ENCODE peak calls at places on chromosomes 1 and 21, in ten cellular contexts. E, I, B, J, P, F, N, Y, A and R are unnamed samples.
A peak's percentile ranks its signal among the peaks of the same experiment; 100 is the strongest.

GRCh38 chr1:67332653-67333529 is 25.2 kb downstream of the IL12RB2 start:
- DNase-seq in Y (no peak), B (peak; percentile 72), E (no peak), I (no peak), N (no peak), P (no peak), J (no peak), A (no peak), F (peak; percentile 48), R (no peak)

GRCh38 chr1:234313171-234313570 is 60.1 kb upstream of the COA6 start:
- DNase-seq in J (no peak), B (no peak), P (no peak), F (no peak), N (no peak), E (no peak), I (no peak), A (no peak), Y (no peak), R (no peak)

GRCh38 chr1:181335631-181336030 is 147.7 kb upstream of the CACNA1E start:
- DNase-seq in N (no peak), E (no peak), A (no peak), I (no peak), B (no peak), F (no peak), J (no peak), Y (no peak), P (no peak), R (no peak)

GRCh38 chr1:111620412-111620971 is 903 bp downstream of the RAP1A start:
- DNase-seq in F (peak; percentile 35), N (no peak), B (no peak), E (no peak), J (no peak), I (peak; percentile 38), A (no peak), P (no peak), Y (peak; percentile 17), R (no peak)

GRCh38 chr21:37430184-37430821 is 63.7 kb downstream of the DYRK1A start:
- DNase-seq in Y (no peak), J (no peak), N (no peak), F (peak; percentile 63), E (no peak), B (no peak), A (no peak), I (no peak), P (no peak), R (no peak)

GRCh38 chr1:91617242-91617837 is 116.7 kb downstream of the CDC7 start:
- DNase-seq in A (no peak), B (no peak), J (peak; percentile 63), I (no peak), P (peak; percentile 44), N (no peak), Y (no peak), F (peak; percentile 41), E (peak; percentile 44), R (peak; percentile 63)

GRCh38 chr1:181255270-181255929 is 166.9 kb downstream of the IER5 start:
- DNase-seq in F (no peak), P (no peak), J (no peak), A (no peak), I (no peak), N (no peak), Y (peak; percentile 100), E (no peak), B (no peak), R (no peak)

GRCh38 chr1:168112673-168113305 is 23.9 kb downstream of the GPR161 start:
- DNase-seq in J (no peak), E (no peak), B (no peak), F (no peak), N (no peak), I (peak; percentile 86), A (peak; percentile 74), Y (peak; percentile 49), P (no peak), R (no peak)

GRCh38 chr1:175599212-175599681 is 144.1 kb downstream of the TNR start:
- DNase-seq in E (peak; percentile 13), Y (no peak), J (no peak), I (no peak), B (no peak), F (no peak), N (no peak), A (no peak), P (no peak), R (peak; percentile 30)

GRCh38 chr1:175597206-175597605 is 146.2 kb downstream of the TNR start:
- DNase-seq in N (no peak), B (no peak), I (no peak), F (no peak), Y (no peak), A (no peak), E (no peak), P (no peak), J (no peak), R (no peak)

GRCh38 chr1:175597969-175598765 is 145.2 kb downstream of the TNR start:
- DNase-seq in A (no peak), Y (peak; percentile 40), J (no peak), P (no peak), F (no peak), B (no peak), E (no peak), I (peak; percentile 4), N (no peak), R (no peak)

GRCh38 chr1:175602186-175602585 is 141.2 kb downstream of the TNR start:
- DNase-seq in B (no peak), P (no peak), Y (no peak), E (no peak), N (no peak), F (no peak), I (no peak), A (no peak), J (no peak), R (no peak)

DNA sequence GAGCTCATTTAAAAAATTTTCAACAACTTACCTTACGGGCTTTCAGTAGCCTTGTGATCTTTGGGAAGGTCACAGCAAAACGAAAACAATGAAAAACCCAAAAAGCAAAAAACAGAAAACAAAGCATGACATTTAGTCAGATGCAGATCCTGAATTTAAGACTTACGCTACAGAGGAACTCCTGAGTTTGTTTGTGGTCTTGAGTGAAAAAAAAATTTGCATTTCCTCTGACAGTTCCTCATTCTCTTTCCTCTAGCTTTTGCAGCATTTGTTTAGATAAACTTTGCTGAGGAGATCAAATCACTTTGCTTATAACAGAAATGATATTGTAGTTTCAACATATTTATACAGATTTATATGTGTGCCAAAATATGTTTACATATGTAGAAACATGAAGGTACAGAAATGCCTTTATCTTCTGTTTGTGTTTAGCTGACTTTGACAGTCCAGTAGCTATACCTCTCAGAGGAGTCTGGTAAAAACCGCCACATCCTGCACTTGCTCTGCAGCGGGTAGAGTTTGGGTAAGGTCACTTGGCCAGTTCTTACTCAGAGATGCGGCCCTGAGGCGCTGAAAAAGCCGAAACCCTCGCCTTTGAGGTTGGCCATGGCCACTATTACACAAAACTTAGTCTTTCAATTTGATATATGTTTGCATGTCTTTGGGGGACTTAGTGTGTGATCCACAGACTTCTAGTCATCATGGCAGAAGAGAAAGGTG is 142.5 kb downstream of the TNR start:
- DNase-seq in P (no peak), J (no peak), N (no peak), Y (no peak), B (no peak), E (no peak), A (no peak), F (no peak), I (no peak), R (no peak)
- H3K4me3 ChIP-seq in P (no peak overlapping the region), J (no peak overlapping the region), N (no peak overlapping the region), Y (no peak overlapping the region), B (no peak overlapping the region), E (no peak overlapping the region), A (no peak overlapping the region), F (no peak overlapping the region), I (no peak overlapping the region), R (no peak overlapping the region)

DNA sequence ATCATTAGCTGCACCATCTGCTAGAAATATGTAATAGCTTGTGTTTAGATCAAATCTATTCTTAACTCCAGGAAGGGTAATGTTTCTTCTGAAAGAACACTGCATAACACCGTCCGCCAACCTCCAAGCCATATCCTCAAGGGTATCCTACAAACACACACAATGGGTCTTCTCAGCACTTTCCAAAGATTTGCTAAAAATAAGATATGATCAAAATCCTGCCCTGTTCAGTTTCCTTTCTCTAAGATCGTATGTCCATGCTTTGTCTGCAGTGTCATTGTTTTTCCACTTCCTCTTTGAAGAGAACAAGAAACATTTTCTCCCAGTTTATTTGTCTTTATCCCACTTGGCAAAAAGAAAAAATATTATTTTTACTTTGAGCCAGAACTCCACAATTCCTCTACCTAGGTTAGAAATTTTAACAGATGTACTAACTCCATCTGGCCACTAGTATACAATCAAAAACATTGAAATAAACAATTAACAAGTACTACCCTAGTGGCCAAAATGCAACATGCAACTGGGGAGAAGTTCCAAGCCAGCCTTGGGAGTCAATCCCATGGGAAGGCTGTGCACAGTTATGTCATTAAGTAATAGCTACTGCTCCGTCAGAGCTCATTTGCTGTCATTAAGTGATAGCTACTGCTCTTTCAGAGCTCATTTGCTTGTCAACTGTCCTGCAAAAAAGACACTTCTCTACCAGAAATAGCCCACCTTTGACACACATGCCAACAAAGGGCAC is 37.8 kb downstream of the FRRS1 start:
- DNase-seq in A (no peak), Y (no peak), J (no peak), I (peak; percentile 46), E (no peak), N (peak; percentile 26), F (no peak), B (no peak), P (peak; percentile 40), R (no peak)
- H3K27ac ChIP-seq in A (no peak overlapping the region), Y (no peak overlapping the region), J (no peak overlapping the region), I (peak overlapping the region; percentile 21), E (no peak overlapping the region), N (peak overlapping the region; percentile 9), F (peak overlapping the region; percentile 11), B (no peak overlapping the region), P (peak overlapping the region; percentile 84), R (no peak overlapping the region)

DNA sequence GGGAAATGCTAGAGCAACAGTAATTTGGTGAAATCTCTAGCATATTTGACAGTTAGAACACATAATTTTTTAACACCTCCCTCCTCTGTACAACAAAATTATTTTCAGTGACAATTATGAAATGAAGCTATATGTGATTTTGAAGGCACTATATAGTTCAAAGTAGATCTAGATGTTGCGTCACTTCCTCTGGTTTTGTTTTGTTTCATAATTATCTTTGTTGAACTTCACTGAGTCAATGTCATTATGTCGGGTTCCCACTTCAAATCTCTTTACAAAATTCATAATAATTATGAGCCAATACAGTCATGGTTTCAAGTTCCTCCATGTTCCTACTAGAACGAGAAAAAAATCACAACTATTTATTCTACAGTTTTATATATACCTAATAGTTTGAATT is 254.8 kb upstream of the PLXNA2 start:
- DNase-seq in N (peak; percentile 51), P (no peak), J (no peak), E (no peak), F (no peak), Y (no peak), I (peak; percentile 30), B (no peak), A (no peak), R (no peak)
- H3K4me3 ChIP-seq in N (no peak overlapping the region), P (no peak overlapping the region), J (no peak overlapping the region), E (no peak overlapping the region), F (no peak overlapping the region), Y (no peak overlapping the region), I (no peak overlapping the region), B (no peak overlapping the region), A (no peak overlapping the region), R (no peak overlapping the region)

DNA sequence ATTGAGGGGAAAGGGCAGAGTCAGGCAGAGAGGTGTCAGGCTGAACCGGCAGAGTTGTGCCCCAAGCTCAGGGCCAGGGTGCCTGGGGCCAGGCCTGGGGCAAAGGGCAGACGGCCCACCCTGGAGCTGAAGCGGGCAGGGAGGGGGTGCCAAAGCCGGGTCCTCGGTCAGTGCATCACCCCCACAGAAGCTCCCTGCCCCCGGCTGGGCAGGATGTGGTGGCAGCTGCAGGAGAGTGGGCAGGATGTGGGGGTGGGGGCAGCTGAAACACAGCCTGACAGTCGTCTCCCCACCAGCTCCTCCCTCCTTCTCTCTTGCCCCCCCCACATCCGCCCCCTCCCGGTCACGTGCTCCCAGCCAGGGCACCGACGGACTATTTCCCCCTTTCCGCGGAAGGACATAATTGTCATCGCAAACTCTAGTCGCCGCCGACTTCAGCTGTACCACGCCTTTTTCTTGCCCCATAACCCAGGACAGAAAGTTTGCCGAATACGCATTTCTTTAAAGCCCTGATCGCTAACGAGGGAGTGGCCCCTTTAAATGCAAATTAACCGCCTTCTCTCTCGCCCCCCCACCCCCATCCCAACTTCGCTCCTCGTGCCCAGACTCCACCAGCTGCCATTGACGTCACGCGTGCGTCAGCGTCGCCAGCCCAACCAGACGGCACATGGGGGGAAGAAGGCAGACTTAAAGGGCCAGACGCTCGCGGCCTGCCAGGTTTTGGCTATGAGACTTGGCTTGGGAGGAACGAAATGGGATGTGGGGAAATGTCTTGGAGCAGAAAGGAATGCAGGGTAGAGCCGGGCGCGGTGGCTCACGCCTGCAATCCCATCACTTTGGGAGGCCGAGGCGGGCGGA is 4.5 kb upstream of the MEF2D start:
- DNase-seq in F (peak; percentile 99), E (peak; percentile 100), Y (peak; percentile 100), A (peak; percentile 100), N (peak; percentile 100), B (peak; percentile 98), J (peak; percentile 100), I (peak; percentile 99), P (peak; percentile 100), R (peak; percentile 99)
- H3K27ac ChIP-seq in F (peak overlapping the region; percentile 99), E (peak overlapping the region; percentile 100), Y (peak overlapping the region; percentile 100), A (peak overlapping the region; percentile 99), N (peak overlapping the region; percentile 100), B (peak overlapping the region; percentile 94), J (peak overlapping the region; percentile 99), I (peak overlapping the region; percentile 99), P (peak overlapping the region; percentile 100), R (peak overlapping the region; percentile 100)